ENCODE peak calls at places on chromosome 19, in seven cellular contexts. H is PC-3, V is mammary epithelial cell, I is tibial nerve, K is A673, A is left ventricle myocardium inferior, L is transverse colon. T is an unnamed sample. For H3K27me3, the result is how much of the 10 kb centered on the place peaks cover.

GRCh38 chr19:16804176-16804575 is 25.0 kb upstream of the SIN3B start:
- DNase-seq in L (no peak), V (no peak), H (no peak), A (no peak), K (no peak), I (no peak), T (no peak)

GRCh38 chr19:48346161-48346560 is 17.6 kb downstream of the TMEM143 start:
- DNase-seq in V (no peak), L (no peak), I (no peak), K (no peak), H (no peak), A (no peak), T (no peak)

GRCh38 chr19:1057185-1057857 is 9.6 kb upstream of the ARHGAP45 start:
- DNase-seq in I (no peak), L (no peak), A (no peak), H (peak), V (peak), K (no peak), T (no peak)

GRCh38 chr19:16888629-16889371 is at the start of gene F2RL3:
- DNase-seq in K (no peak), H (no peak), L (peak), V (no peak), A (peak), I (no peak), T (peak)

GRCh38 chr19:39971380-39971841 is 446 bp downstream of the PSMC4 start:
- DNase-seq in V (no peak), H (no peak), K (no peak), L (no peak), A (peak), I (no peak), T (no peak)

GRCh38 chr19:12695090-12695489 is 1.3 kb downstream of the FBXW9 start:
- DNase-seq in H (no peak), K (no peak), V (no peak), A (no peak), L (no peak), I (no peak), T (no peak)

GRCh38 chr19:41303941-41304340 is 6.0 kb upstream of the CCDC97 start:
- DNase-seq in K (no peak), L (no peak), V (no peak), A (no peak), I (no peak), H (no peak), T (no peak)

GRCh38 chr19:13835791-13836723 is 40.8 kb downstream of the ZSWIM4 start:
- DNase-seq in A (peak), H (no peak), I (no peak), K (peak), V (no peak), L (no peak), T (no peak)

GRCh38 chr19:3979674-3980352 is 5.5 kb downstream of the EEF2 start:
- DNase-seq in A (no peak), V (no peak), K (no peak), I (no peak), H (no peak), L (no peak), T (no peak)

GRCh38 chr19:39840492-39840891 is 5.7 kb downstream of the FBL start:
- DNase-seq in I (no peak), A (no peak), V (no peak), K (no peak), H (no peak), L (no peak), T (no peak)

GRCh38 chr19:18292810-18293641 is 11.6 kb upstream of the JUND start:
- DNase-seq in I (peak), V (no peak), K (peak), L (peak), H (peak), A (peak), T (peak)

GRCh38 chr19:8449830-8450229 is 5.1 kb downstream of the HNRNPM start:
- DNase-seq in K (no peak), I (no peak), L (no peak), H (peak), A (no peak), V (no peak), T (no peak)

GRCh38 chr19:33039108-33039599 is 25.5 kb downstream of the RHPN2 start:
- DNase-seq in V (no peak), A (no peak), K (no peak), H (no peak), L (no peak), I (no peak), T (no peak)

GRCh38 chr19:4224470-4224869 is 4.9 kb upstream of the EBI3 start:
- DNase-seq in L (no peak), A (no peak), V (no peak), K (no peak), H (no peak), I (no peak), T (no peak)

GRCh38 chr19:38526430-38526829 is 91.3 kb downstream of the MAP4K1 start:
- DNase-seq in I (no peak), V (no peak), H (no peak), A (no peak), L (no peak), K (no peak), T (no peak)

GRCh38 chr19:28042516-28042915 is 1170.4 kb downstream of the UQCRFS1 start:
- DNase-seq in H (no peak), K (no peak), L (no peak), A (no peak), I (no peak), V (no peak), T (no peak)

GRCh38 chr19:280541-281007 is 10.6 kb downstream of the PLPP2 start:
- DNase-seq in A (no peak), H (no peak), I (no peak), K (no peak), L (no peak), V (no peak), T (no peak)

GRCh38 chr19:16315825-16316505 is 8.7 kb upstream of the KLF2 start:
- DNase-seq in V (peak), L (peak), A (peak), H (peak), I (peak), K (peak), T (no peak)

GRCh38 chr19:3523361-3524074 is 15.5 kb upstream of the TEKTIP1 start:
- DNase-seq in K (no peak), A (no peak), V (no peak), I (no peak), H (no peak), L (no peak), T (no peak)

GRCh38 chr19:56141416-56141992 is 417 bp downstream of the ZNF444 start:
- DNase-seq in A (no peak), I (no peak), K (no peak), H (no peak), L (peak), V (peak), T (no peak)

GRCh38 chr19:49160450-49161189 is 3.0 kb downstream of the TRPM4 start:
- DNase-seq in K (no peak), L (no peak), I (no peak), A (no peak), H (no peak), V (no peak), T (no peak)

GRCh38 chr19:12112238-12112637 is 27.9 kb downstream of the ZNF20 start:
- DNase-seq in A (no peak), H (no peak), K (no peak), L (no peak), V (no peak), I (no peak), T (no peak)

GRCh38 chr19:19539738-19540703 is 2.0 kb downstream of the CILP2 start:
- DNase-seq in L (peak), I (no peak), H (peak), K (peak), V (peak), A (peak), T (peak)

DNA sequence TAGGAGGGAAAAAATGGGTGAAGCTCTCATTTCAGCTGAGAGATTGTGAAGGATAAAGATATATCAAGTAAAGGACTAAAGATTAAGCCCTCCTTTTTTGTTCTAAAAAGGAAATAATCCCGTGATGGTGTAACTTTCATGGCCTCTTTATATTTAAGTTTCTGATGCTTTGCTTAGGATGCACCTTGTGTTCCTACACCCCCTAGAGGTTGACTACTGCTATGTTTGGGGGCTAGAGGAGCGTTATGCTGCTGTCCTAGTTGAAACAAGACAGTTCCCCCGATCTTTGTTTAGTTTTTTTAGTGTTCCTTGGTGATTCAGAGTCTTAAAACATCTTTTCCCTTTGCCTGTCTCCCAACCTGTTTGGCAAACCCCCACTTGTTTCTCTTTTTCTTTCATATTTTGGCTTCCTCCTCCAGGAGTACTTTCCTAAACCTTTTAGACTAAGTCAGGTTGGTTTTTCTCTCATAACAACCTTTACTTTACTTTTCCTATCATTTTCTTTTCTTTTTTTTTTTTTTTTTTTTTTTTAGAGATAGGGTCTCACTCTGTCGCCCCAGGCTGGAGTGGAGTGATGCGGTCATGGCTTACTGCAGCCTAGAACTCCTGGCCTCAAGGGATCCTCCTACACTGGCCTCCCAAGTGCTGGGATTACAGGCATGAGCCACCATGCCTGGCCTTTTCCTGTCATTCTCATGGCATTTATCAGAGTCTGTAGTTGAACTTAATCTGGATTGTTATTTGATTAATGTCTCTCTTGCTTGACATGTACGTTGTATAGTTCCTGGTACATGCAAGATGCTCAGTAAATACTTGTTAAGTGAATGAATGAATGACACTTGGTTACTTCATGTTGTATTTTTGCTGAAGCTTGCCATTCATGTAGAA is 2.8 kb downstream of the UBA2 start:
- DNase-seq in V (peak), H (peak), I (no peak), A (no peak), K (peak), L (no peak), T (peak)
- H3K4me3 ChIP-seq in V (peak), H (peak), I (no peak), A (peak), K (peak), L (no peak), T (peak)

GRCh38 chr19:7149956-7150705 is 80.6 kb downstream of the ZNF557 start:
- DNase-seq in A (no peak), I (no peak), V (no peak), H (no peak), L (no peak), K (no peak), T (no peak)
- TF ChIP-seq CTCF in A (no peak), I (no peak), V (no peak), H (no peak), L (no peak), K (no peak), T (no peak)

GRCh38 chr19:10499550-10500246 is 3.5 kb downstream of the KEAP1 start:
- DNase-seq in V (no peak), I (no peak), A (no peak), H (no peak), L (no peak), K (no peak), T (peak)
- H3K27me3 ChIP-seq in V (under half), I (under half), A (under half), H (under half), L (under half), K (under half), T (under half)

DNA sequence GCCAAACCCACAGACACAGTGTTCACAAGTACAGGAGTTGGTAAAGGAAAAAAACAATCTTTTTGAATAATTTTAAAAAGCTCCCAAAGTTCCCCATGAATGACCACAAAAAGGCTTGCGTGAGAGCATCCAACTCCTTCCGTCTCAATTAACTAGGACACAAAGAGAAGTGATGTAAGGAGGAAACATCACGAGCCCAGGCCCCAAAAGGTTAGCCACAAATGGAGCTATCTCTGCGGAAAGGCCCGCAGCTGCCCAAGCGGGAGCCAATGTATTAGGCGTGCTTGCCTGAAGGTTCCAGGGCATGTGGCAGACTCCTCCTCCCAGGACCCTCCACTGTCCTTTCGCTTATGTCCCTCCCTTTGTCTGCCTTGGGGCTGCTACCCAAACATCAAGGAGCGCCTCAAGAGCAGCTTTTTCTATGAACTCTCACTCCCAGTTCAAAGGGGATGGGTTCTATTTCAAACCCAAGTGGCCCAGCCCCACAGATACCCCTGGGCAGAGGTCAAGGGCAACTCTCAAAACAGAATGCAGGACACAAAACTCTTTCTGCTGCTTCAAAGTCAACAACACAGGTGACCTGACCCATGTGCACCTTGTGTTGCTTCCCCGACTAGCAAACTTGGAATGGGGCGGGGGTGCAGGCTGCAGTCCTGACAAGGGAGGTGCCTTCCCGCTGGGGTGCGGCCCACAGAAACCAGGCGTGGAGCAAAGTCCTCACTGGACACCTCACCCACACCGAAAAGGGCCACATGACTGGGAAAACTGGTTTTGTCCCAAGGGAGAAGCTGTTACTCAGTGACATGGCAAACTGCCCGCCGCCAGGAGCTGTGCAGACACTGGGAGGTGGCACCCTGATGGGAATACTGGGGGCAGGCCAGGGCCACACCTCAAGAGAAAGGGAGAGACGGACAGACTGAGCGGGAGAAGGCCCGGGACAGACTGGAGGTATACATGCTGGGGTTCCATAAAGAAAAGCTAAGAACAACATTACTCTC is 17.6 kb downstream of the ZC3H4 start:
- DNase-seq in I (no peak), H (peak), K (no peak), L (peak), V (peak), A (peak), T (peak)
- H3K4me3 ChIP-seq in I (no peak), H (peak), K (no peak), L (no peak), V (no peak), A (no peak), T (no peak)

GRCh38 chr19:30001794-30002193 is 59.8 kb downstream of the URI1 start:
- DNase-seq in I (no peak), L (no peak), A (no peak), V (no peak), K (peak), H (peak), T (no peak)
- TF ChIP-seq CTCF in I (no peak), L (no peak), A (no peak), V (no peak), K (peak), H (peak), T (peak)

DNA sequence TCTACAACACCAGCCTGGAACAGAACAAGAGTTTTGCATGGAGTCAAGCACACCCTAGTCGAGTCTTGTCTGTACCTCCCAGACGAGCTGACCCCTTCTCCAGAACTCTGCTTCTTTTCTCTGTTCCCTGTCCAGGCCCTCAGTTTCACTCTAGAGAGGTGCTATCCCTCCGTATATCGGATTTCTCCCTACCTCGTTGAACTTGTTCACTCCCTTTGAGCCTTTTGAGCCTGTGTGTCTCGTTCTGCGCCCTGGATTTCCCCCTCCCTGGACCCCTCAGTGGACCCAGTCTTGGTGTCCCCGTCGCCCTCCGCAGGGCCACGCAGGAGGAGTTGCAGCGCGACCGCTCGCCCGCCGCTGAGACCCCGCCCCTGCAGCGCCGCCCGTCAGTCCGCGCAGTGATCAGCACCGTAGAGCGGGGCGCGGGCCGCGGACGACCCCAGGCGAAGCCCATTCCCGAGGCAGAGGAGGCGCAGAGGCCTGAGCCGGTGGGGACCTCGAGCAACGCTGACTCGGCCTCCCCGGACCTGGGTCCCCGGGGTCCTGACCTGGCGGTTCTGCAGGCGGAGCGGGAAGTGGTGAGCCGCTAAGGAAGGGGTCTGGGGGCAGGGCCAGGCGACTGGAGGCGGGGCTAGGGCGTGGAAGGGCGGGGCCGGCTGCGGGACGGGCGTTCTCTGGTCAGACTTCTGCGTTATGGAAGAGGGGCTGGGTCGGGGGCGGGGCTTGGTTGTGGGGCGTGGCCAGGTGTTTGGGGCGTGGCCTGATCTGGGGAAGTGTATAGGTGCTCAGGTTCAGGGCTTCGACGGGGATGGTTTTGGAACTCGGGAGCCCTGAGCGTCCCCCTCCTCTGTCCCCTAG is 5.5 kb downstream of the EPS8L1 start:
- DNase-seq in A (peak), K (peak), H (no peak), I (peak), V (peak), L (peak), T (peak)
- H3K27me3 ChIP-seq in A (half or more), K (under half), H (under half), I (under half), V (under half), L (half or more), T (half or more)

DNA sequence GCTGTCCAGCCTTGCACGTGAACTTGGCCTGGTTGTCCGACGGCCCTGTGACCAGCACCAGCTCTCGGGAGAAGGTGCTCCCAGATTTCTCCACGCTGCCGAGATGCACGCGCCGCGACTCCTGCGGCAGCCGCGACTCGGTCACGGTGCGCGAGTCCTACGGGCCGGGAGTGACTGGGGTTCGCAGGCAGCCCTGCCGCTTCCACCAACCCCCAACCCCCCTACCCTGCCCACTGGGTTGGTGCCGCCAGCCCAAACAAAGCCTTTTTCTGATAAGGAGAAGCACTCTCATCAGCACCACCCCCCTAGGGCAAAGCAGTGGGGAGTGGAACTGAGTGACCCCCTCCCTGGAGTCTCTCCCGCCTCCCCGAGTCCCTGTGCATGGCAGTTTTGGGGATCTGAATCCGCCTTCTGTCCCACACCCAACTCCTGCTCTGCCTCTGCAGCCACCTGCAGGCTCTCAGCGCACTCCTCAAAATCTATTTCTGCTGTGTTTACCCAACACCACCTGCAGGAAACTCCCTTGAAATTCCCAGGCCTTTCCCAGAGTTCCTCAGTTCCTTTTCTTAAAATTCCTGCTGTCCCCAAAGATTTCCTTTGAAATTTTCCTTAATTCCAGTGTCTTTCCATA is 6.2 kb downstream of the NPHS1 start:
- DNase-seq in H (peak), A (no peak), V (no peak), K (no peak), I (no peak), L (no peak), T (no peak)
- H3K4me3 ChIP-seq in H (peak), A (peak), V (no peak), K (no peak), I (no peak), L (no peak), T (peak)

DNA sequence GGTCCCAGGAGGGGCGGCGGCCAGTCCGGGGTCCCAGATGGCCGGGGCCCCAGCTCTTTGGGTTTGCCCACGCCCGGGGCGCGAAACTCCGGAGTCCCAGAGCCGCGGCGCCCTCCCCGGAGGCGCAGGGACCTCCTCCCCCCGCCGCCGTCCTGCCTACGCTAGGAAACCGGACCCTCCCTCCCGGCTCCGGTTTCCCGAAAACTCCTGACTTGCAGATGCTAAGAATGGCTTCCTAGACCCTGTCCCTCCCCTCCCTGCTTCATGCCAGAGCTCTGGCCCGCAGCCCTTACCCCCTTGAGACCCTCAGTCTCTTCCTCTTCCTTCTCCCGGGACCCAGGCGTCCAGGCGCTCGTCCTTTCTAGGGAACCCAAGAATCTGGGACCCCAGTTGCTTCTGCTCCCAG is 468 bp upstream of the MYBPC2 start:
- DNase-seq in K (peak), I (no peak), V (no peak), L (no peak), A (no peak), H (no peak), T (no peak)
- TF ChIP-seq CTCF in K (no peak), I (no peak), V (no peak), L (no peak), A (no peak), H (no peak), T (no peak)

T was measured in BE2C.